ENCODE peak calls at places on chromosomes 11 and 22, in five cellular contexts. Y is H9, M is neuronal stem cell, X is H1, P is mesendoderm. E is an unnamed sample.

GRCh38 chr11:66701432-66702240 is 23.9 kb upstream of the RBM4B start:
- DNase-seq in Y (no peak), M (no peak), P (no peak), X (no peak), E (no peak)

GRCh38 chr11:56700242-56700918 is 1.5 kb downstream of the OR9G1 start:
- DNase-seq in X (no peak), P (peak; percentile 46), M (no peak), Y (no peak), E (no peak)

GRCh38 chr11:113134605-113135004 is 173.4 kb downstream of the NCAM1 start:
- DNase-seq in X (no peak), M (no peak), Y (no peak), P (no peak), E (no peak)

GRCh38 chr11:114972105-114972504 is 293.8 kb downstream of the NXPE2 start:
- DNase-seq in P (no peak), Y (no peak), M (no peak), X (no peak), E (no peak)

GRCh38 chr22:26681395-26681821 is 24.0 kb downstream of the MIAT start:
- DNase-seq in Y (peak; percentile 77), P (peak; percentile 97), X (peak; percentile 60), M (peak; percentile 62), E (peak; percentile 67)

GRCh38 chr11:88357323-88358039 is 19.9 kb upstream of the CTSC start:
- DNase-seq in X (no peak), P (no peak), M (no peak), Y (no peak), E (peak; percentile 27)

GRCh38 chr11:106990322-106990721 is 28.0 kb downstream of the GUCY1A2 start:
- DNase-seq in Y (no peak), M (no peak), P (no peak), X (no peak), E (no peak)

GRCh38 chr22:20319041-20319744 is 667 bp downstream of the DGCR6L start:
- DNase-seq in Y (peak; percentile 42), P (peak; percentile 64), M (no peak), X (peak; percentile 48), E (no peak)

GRCh38 chr11:19073454-19074415 is 13.2 kb upstream of the MRGPRX2 start:
- DNase-seq in P (no peak), M (no peak), X (peak; percentile 46), Y (peak; percentile 76), E (no peak)

GRCh38 chr11:96964661-96965060 is 574.8 kb downstream of the JRKL start:
- DNase-seq in X (no peak), M (no peak), Y (no peak), P (peak; percentile 57), E (no peak)

DNA sequence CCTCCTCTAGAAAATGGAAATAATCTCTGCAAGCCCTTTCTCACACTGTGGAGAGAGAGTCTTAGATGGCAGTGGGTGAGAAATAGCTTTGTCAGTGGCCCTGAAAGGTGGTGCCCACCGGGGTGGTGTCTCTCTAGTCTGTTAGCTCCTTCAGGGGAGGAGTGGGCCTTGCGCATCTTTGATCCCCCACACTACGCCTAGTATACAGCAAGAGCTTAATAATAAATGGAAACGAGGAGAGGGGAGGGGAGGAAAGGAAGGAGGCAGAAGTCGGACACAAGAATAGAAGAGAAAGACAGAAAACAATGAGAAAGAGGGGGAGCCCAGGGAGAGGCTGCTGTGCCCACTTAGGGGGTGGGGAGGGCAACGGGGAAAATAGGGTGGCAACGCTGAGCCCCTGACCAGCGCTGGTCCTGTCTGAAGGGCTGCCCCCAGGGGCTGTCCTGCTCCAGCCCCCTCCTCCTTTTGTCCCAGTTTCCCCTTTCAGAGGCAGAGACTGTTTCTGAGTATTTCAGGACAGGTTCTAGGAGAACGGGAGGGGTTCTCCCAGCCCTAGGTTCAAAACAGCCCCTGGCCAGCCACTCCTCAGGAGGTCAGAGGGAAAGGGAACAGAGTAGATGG is 1.2 kb downstream of the ARRB1 start:
- DNase-seq in X (no peak), P (no peak), Y (no peak), M (no peak), E (no peak)
- H2BK5ac ChIP-seq in X (peak overlapping the region; percentile 61), P (peak overlapping the region; percentile 99), Y (no peak overlapping the region), M (no peak overlapping the region), E (no peak overlapping the region)

GRCh38 chr11:86160546-86161149 is 83.9 kb upstream of the EED start:
- DNase-seq in Y (no peak), P (peak; percentile 73), M (no peak), X (no peak), E (peak; percentile 50)

GRCh38 chr11:86161373-86162255 is 82.9 kb upstream of the EED start:
- DNase-seq in M (no peak), X (no peak), P (no peak), Y (no peak), E (no peak)

GRCh38 chr11:86157797-86158378 is 86.7 kb upstream of the EED start:
- DNase-seq in Y (no peak), X (no peak), M (no peak), P (no peak), E (no peak)

GRCh38 chr11:86156397-86156977 is 87.6 kb upstream of the PICALM start:
- DNase-seq in M (no peak), P (no peak), X (no peak), Y (no peak), E (no peak)

GRCh38 chr11:86158716-86159669 is 85.6 kb upstream of the EED start:
- DNase-seq in P (no peak), Y (no peak), M (no peak), X (no peak), E (no peak)
- H2BK5ac ChIP-seq in P (no peak overlapping the region), Y (no peak overlapping the region), M (no peak overlapping the region), X (no peak overlapping the region), E (no peak overlapping the region)

GRCh38 chr11:73519266-73519665 is 78.6 kb downstream of the FAM168A start:
- DNase-seq in Y (no peak), M (no peak), X (no peak), P (no peak), E (no peak)

GRCh38 chr11:73513707-73514106 is 84.2 kb downstream of the FAM168A start:
- DNase-seq in Y (no peak), M (no peak), P (no peak), X (no peak), E (no peak)

GRCh38 chr11:73520358-73521061 is 77.4 kb downstream of the FAM168A start:
- DNase-seq in X (no peak), Y (no peak), M (no peak), P (no peak), E (peak; percentile 22)

GRCh38 chr11:73518195-73518594 is 79.7 kb downstream of the FAM168A start:
- DNase-seq in M (no peak), X (no peak), Y (no peak), P (no peak), E (no peak)

GRCh38 chr11:73516080-73516479 is 81.8 kb downstream of the FAM168A start:
- DNase-seq in M (no peak), Y (no peak), X (no peak), P (no peak), E (no peak)
- H2BK5ac ChIP-seq in M (no peak overlapping the region), Y (no peak overlapping the region), X (no peak overlapping the region), P (no peak overlapping the region), E (no peak overlapping the region)

GRCh38 chr22:39980635-39981034 is 14.1 kb upstream of the FAM83F start:
- DNase-seq in Y (no peak), P (no peak), M (no peak), X (no peak), E (peak; percentile 15)
- H2BK5ac ChIP-seq in Y (no peak overlapping the region), P (no peak overlapping the region), M (no peak overlapping the region), X (no peak overlapping the region), E (no peak overlapping the region)

GRCh38 chr22:49937758-49938564 is 19.5 kb downstream of the CRELD2 start:
- DNase-seq in M (no peak), X (no peak), P (no peak), Y (no peak), E (no peak)
- H2BK5ac ChIP-seq in M (peak overlapping the region; percentile 42), X (peak overlapping the region; percentile 75), P (no peak overlapping the region), Y (no peak overlapping the region), E (no peak overlapping the region)

GRCh38 chr22:30326704-30327362 is at the start of gene TBC1D10A:
- DNase-seq in Y (peak; percentile 98), X (peak; percentile 92), P (peak; percentile 97), M (peak; percentile 89), E (peak; percentile 86)
- H2BK5ac ChIP-seq in Y (no peak within 1 kb of the TSS), X (peak within 1 kb of the TSS; percentile 35), P (no peak within 1 kb of the TSS), M (peak within 1 kb of the TSS; percentile 72), E (peak within 1 kb of the TSS; percentile 92)

DNA sequence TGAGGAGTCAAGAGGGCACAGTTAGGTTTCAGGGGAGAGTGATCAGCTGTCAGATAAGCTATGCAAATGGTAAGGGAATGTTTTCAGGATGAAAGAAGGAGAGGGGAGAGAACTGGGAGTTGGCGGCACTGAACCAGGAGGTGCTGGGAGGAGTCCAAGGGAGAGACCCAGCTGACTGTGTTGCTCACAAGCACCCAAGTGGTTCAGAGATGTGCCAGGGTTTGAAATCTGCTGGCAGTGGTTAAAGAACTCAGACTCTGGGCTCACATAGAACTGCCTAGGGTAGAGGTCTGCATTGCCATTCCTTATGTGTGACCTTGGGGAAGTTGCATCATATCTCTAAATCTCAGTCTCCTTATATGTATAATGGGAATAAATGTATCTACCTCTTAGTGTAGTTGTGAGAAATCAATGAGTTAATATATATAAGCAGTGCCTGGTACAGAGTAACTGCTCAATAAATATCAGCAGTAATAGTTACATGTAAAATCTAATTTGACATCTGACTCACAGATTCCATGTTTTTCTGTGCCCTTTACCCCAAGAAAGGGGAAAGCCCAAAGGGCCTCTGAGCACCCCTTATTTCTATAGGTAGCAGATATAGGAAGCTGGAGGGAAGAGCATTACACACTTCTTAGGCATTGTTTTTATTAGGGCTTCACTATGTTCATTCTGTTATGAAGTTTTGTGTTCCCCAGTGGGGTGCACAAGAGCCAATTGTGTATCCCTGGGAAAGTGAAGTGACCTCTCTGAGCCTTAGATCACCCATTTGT is 66.9 kb upstream of the SESN3 start:
- DNase-seq in P (peak; percentile 30), X (no peak), Y (no peak), M (no peak), E (no peak)
- H2BK5ac ChIP-seq in P (no peak overlapping the region), X (no peak overlapping the region), Y (no peak overlapping the region), M (no peak overlapping the region), E (no peak overlapping the region)

DNA sequence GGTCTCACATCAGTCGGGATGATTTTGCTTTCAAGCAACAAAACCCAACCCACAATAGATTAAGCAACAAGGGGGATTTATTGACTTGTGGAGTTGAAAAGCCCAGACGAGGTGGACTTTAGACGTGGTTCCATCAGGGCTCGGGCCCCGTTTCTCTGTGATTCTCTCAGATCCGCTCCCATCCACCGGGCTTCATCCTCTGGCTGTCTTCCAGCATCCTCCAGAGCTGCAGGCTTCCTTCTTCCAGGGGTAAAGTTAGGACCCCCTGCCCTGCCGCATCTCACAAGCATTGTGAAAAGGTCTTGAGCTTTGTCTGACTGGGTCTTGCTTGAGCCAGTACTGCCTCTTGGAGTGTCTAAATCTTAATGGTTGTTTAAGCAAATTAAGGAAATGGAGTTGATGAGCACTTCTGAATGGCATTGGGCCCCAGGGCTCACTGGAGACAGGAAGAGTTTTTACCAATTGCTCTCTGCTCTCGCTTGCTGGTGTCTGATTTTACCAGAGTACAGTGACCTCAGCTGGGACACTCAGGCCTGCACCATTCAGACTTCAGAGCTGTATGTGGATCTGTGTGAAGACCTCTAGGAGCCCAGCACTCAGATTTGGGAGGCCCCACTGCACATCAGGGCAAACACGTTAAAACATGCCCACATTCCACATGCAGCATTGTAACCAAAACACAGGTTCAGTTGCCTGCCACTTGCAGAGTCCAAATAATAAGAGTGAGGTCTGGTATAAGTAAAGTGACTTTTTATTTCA is 13.5 kb upstream of the FTH1 start:
- DNase-seq in P (no peak), M (no peak), Y (no peak), X (no peak), E (no peak)
- H2BK5ac ChIP-seq in P (no peak overlapping the region), M (no peak overlapping the region), Y (no peak overlapping the region), X (no peak overlapping the region), E (no peak overlapping the region)

GRCh38 chr22:31346733-31347250 is 646 bp upstream of the PATZ1 start:
- DNase-seq in P (peak; percentile 84), X (no peak), M (peak; percentile 65), Y (peak; percentile 79), E (peak; percentile 33)
- H2BK5ac ChIP-seq in P (peak overlapping the region; percentile 21), X (peak overlapping the region; percentile 90), M (peak overlapping the region; percentile 96), Y (no peak overlapping the region), E (peak overlapping the region; percentile 6)